ENCODE peak calls at places on chromosomes 3 and 15, in ten cellular contexts. G is tibial nerve, N is heart right ventricle, R is transverse colon, Z is neural crest cell, O is PC-3, D is fibroblast of pulmonary artery, P is RWPE1, A is dorsolateral prefrontal cortex, S is endothelial cell. W is an unnamed sample.

GRCh38 chr3:9687514-9687913 is 16.1 kb upstream of the CPNE9 start:
- DNase-seq in G (no peak), N (no peak), R (no peak), Z (no peak), O (no peak), D (no peak), P (no peak), A (no peak), S (no peak), W (no peak)

GRCh38 chr3:55521086-55522060 is 34.3 kb upstream of the WNT5A start:
- DNase-seq in G (peak), N (no peak), R (peak), Z (no peak), O (no peak), D (no peak), P (no peak), A (no peak), S (no peak), W (no peak)

GRCh38 chr3:184655597-184655996 is 56.3 kb downstream of the MAGEF1 start:
- DNase-seq in G (no peak), N (no peak), R (no peak), Z (no peak), O (no peak), D (no peak), P (no peak), A (no peak), S (no peak), W (no peak)

GRCh38 chr15:38255690-38256089 is 3.1 kb downstream of the SPRED1 start:
- DNase-seq in G (no peak), N (no peak), R (no peak), Z (no peak), O (no peak), D (no peak), P (no peak), A (no peak), S (no peak), W (no peak)

GRCh38 chr15:90362936-90363212 is 10.8 kb downstream of the ZNF774 start:
- DNase-seq in G (no peak), N (no peak), R (no peak), Z (no peak), O (peak), D (peak), P (peak), A (no peak), S (no peak), W (no peak)

GRCh38 chr3:99789322-99789721 is 28.3 kb upstream of the CMSS1 start:
- DNase-seq in G (peak), N (no peak), R (peak), Z (peak), O (peak), D (peak), P (peak), A (no peak), S (peak), W (peak)

GRCh38 chr15:72009207-72009606 is 108.7 kb downstream of the MYO9A start:
- DNase-seq in G (no peak), N (no peak), R (peak), Z (no peak), O (no peak), D (no peak), P (no peak), A (no peak), S (no peak), W (peak)

GRCh38 chr3:107988464-107989156 is 102.2 kb downstream of the CD47 start:
- DNase-seq in G (peak), N (peak), R (peak), Z (no peak), O (peak), D (peak), P (peak), A (no peak), S (no peak), W (peak)

GRCh38 chr3:195106418-195106906 is 164.5 kb downstream of the XXYLT1 start:
- DNase-seq in G (peak), N (peak), R (peak), Z (peak), O (peak), D (peak), P (peak), A (peak), S (peak), W (peak)

GRCh38 chr15:58308742-58309355 is 122.9 kb upstream of the LIPC start:
- DNase-seq in G (no peak), N (no peak), R (no peak), Z (no peak), O (no peak), D (no peak), P (no peak), A (no peak), S (no peak), W (no peak)

GRCh38 chr3:135199137-135199536 is 404.1 kb downstream of the EPHB1 start:
- DNase-seq in G (no peak), N (no peak), R (no peak), Z (no peak), O (no peak), D (no peak), P (no peak), A (no peak), S (no peak), W (no peak)

DNA sequence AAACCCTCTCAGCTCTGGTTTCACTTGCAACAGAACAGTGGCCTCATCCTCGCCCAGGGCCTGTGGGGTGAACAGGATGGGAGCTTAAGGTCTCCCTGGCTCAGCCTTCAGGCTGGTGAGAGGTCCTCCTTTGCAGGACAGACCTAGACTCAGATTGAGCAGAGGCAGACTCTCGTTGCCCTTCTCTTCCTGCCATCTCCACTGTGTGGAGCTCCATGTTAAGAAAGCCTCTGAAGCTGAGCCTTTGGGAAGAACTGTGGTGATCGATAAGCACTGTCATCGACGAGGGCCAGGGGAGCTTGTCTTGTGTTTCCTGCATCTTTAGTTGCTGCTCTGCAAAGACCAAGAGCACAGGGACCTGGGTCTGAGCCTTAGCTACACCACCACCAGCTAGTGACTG is 37.8 kb upstream of the GRIP2 start:
- DNase-seq in G (no peak), N (no peak), R (no peak), Z (no peak), O (peak), D (no peak), P (no peak), A (no peak), S (no peak), W (no peak)
- TF ChIP-seq CTCF in G (no peak), N (no peak), R (no peak), Z (no peak), O (peak), D (no peak), P (no peak), A (no peak), S (no peak), W (no peak)

GRCh38 chr15:56341201-56341600 is 24.0 kb upstream of the TEX9 start:
- DNase-seq in G (no peak), N (no peak), R (no peak), Z (no peak), O (peak), D (no peak), P (peak), A (no peak), S (no peak), W (no peak)
- TF ChIP-seq CTCF in G (no peak), N (no peak), R (no peak), Z (no peak), O (no peak), D (no peak), P (no peak), A (no peak), S (no peak), W (no peak)

GRCh38 chr15:81573098-81573746 is 199.2 kb upstream of the TMC3 start:
- DNase-seq in G (no peak), N (no peak), R (no peak), Z (no peak), O (no peak), D (no peak), P (no peak), A (no peak), S (no peak), W (no peak)

GRCh38 chr15:81572190-81572589 is 198.2 kb upstream of the TMC3 start:
- DNase-seq in G (no peak), N (no peak), R (no peak), Z (no peak), O (no peak), D (no peak), P (no peak), A (no peak), S (no peak), W (no peak)

GRCh38 chr15:81567924-81568323 is 193.9 kb upstream of the TMC3 start:
- DNase-seq in G (no peak), N (no peak), R (no peak), Z (no peak), O (no peak), D (no peak), P (no peak), A (no peak), S (no peak), W (no peak)
- TF ChIP-seq CTCF in G (no peak), N (no peak), R (no peak), Z (no peak), O (no peak), D (no peak), P (no peak), A (no peak), S (no peak), W (no peak)

GRCh38 chr3:52280046-52280445 is 1.6 kb upstream of the WDR82 start:
- DNase-seq in G (no peak), N (no peak), R (no peak), Z (no peak), O (no peak), D (peak), P (no peak), A (no peak), S (no peak), W (no peak)

GRCh38 chr3:52278510-52279069 is at the start of gene WDR82:
- DNase-seq in G (peak), N (peak), R (peak), Z (peak), O (peak), D (peak), P (peak), A (peak), S (peak), W (peak)

GRCh38 chr3:52281980-52282801 is 3.7 kb upstream of the WDR82 start:
- DNase-seq in G (no peak), N (no peak), R (no peak), Z (no peak), O (no peak), D (no peak), P (no peak), A (no peak), S (no peak), W (peak)

GRCh38 chr3:52277071-52277964 is 1.1 kb downstream of the WDR82 start:
- DNase-seq in G (peak), N (peak), R (peak), Z (peak), O (peak), D (peak), P (no peak), A (peak), S (peak), W (peak)

DNA sequence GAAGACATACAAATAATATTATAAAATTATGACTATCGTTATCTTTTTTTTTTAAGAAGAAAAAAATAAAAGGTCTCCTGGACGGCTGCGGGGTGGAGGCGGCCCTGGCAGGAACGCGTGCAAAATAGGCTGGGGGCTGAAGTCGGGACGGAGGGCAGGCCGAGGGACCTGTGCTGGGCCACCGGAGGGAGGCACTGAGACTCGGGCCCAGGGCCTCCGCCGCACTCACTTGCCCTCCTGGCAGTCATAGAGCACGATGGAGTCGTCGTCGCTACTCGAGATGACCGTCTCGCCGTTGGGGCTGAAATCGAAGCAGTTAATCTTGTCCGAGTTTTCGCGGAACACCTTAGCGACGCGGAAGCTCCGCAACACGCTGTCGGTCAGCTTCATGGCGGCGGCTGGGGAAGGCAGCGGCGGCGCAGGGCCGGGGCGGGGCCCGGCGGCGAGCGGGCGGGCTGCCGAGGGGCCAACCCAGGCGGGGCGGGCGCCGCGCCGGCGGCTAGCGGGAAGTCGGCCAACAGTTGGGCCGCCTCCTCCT is 408 bp downstream of the WDR82 start:
- DNase-seq in G (no peak), N (no peak), R (no peak), Z (peak), O (no peak), D (peak), P (peak), A (peak), S (peak), W (peak)
- TF ChIP-seq CTCF in G (peak), N (peak), R (peak), Z (peak), O (peak), D (peak), P (peak), A (no peak), S (no peak), W (no peak)

GRCh38 chr15:48859426-48859825 is 18.5 kb upstream of the EID1 start:
- DNase-seq in G (no peak), N (no peak), R (no peak), Z (no peak), O (peak), D (no peak), P (no peak), A (no peak), S (no peak), W (no peak)

GRCh38 chr15:48858401-48858800 is 19.5 kb upstream of the EID1 start:
- DNase-seq in G (no peak), N (no peak), R (no peak), Z (no peak), O (peak), D (peak), P (no peak), A (no peak), S (no peak), W (no peak)

GRCh38 chr15:48856947-48857346 is 21.0 kb upstream of the EID1 start:
- DNase-seq in G (no peak), N (no peak), R (no peak), Z (no peak), O (no peak), D (peak), P (no peak), A (no peak), S (no peak), W (no peak)

GRCh38 chr15:48851956-48852355 is 26.0 kb upstream of the EID1 start:
- DNase-seq in G (no peak), N (no peak), R (no peak), Z (no peak), O (no peak), D (no peak), P (no peak), A (no peak), S (no peak), W (no peak)

GRCh38 chr15:48855501-48856440 is 22.2 kb upstream of the EID1 start:
- DNase-seq in G (peak), N (no peak), R (peak), Z (no peak), O (peak), D (peak), P (peak), A (no peak), S (peak), W (peak)
- TF ChIP-seq CTCF in G (no peak), N (no peak), R (peak), Z (peak), O (peak), D (peak), P (peak), A (peak), S (peak), W (no peak)

GRCh38 chr3:10946526-10946925 is 46.0 kb upstream of the SLC6A1 start:
- DNase-seq in G (no peak), N (no peak), R (no peak), Z (no peak), O (peak), D (no peak), P (no peak), A (no peak), S (no peak), W (no peak)
- TF ChIP-seq CTCF in G (no peak), N (no peak), R (no peak), Z (no peak), O (no peak), D (no peak), P (no peak), A (no peak), S (no peak), W (no peak)

DNA sequence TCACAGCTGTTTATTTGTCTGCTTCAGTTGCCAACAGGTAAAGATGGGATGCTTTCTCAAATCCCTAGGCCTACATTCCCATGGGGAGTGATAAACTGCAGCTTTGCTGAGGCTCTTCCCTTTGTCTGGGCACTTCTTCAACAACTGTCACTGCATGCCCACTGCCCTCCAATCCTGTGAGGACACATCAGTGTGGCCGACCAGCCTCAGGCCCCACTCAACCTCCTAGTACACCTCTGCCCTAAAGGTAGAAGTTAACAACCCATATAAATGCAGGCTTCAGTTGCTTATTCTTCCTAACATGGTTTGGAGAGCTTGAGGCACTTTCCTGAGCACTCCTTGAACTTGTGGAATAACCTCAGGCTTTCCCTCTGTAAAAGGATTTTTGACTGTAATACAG is 49.6 kb downstream of the ROPN1B start:
- DNase-seq in G (no peak), N (no peak), R (no peak), Z (no peak), O (no peak), D (no peak), P (no peak), A (no peak), S (no peak), W (no peak)
- TF ChIP-seq CTCF in G (no peak), N (no peak), R (no peak), Z (no peak), O (no peak), D (no peak), P (no peak), A (no peak), S (no peak), W (no peak)

DNA sequence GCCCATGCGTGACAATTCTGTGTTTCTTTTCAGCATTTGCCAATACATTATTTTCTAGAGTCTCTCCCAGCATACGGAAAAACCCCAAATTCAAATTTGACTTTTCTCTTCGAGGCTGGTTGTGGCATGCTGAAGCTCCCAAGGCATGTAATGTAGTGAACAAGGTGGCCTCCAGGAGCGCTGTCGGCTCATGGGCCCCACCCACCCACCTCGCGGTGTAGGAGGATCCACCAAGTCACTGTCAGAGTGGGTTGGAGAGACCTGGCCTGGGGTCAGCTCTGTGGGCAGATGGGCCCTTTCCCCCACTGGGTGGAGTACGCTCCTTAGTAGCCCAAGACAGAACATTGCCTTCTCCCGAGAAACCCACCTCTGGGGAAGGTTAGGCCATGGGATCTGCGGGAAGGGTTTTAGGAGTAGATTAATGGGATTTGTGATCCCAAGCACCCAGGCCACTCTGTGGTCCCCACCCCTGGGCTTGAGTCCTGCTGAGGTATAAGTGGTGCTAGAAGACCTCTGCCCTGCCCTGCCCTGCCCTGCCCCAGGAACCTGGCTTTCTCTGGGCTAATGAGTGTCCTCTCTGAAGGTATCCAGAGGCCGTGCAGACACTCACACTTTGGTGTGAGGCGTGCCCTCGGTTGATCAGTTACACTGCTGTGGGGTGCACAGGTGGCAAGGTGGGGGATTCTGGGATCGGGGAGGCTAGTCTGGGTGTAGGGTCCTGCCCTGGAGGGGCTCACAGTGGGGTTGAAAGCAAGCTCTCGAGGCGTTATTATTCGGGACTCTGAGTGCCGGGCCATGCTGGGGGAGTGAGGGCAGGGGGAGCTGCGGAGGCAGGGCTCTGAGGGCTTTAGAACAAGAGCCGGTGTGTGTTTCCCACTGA is 97.9 kb downstream of the APBA2 start:
- DNase-seq in G (no peak), N (no peak), R (no peak), Z (no peak), O (no peak), D (no peak), P (no peak), A (peak), S (no peak), W (no peak)
- TF ChIP-seq CTCF in G (no peak), N (no peak), R (no peak), Z (no peak), O (no peak), D (no peak), P (no peak), A (no peak), S (peak), W (no peak)